ENCODE peak calls at places on chromosomes 13 and 19, in ten cellular contexts. L is HT1080; O is GF-D8; Y is stimulated activated CD4-positive, alpha-beta T cell treated with anti-CD3 and anti-CD28 coated beads, Interleukin-4, amount 100 ng/mL, for 1 hour; U is activated CD4-positive, alpha-beta T cell treated with anti-CD3 and anti-CD28 coated beads for 48 hours; A is BJ; Z is T-helper 17 cell; J is NCI-H1092 treated with DMSO at 0.1 percent for 48 hours; G is dorsolateral prefrontal cortex; H is GM04504. D is an unnamed sample.

GRCh38 chr13:43848250-43848649 is 31.3 kb downstream of the CCDC122 start:
- DNase-seq in G (no peak), U (no peak), Y (no peak), L (peak), Z (no peak), A (peak), J (no peak), O (peak), H (no peak), D (no peak)

GRCh38 chr13:32804673-32805260 is 211.5 kb upstream of the KL start:
- DNase-seq in U (no peak), A (no peak), L (peak), H (no peak), Y (no peak), Z (no peak), J (peak), O (no peak), G (no peak), D (no peak)

GRCh38 chr19:7783991-7784421 is 21.0 kb downstream of the CLEC4M start:
- DNase-seq in U (no peak), H (no peak), Z (no peak), A (no peak), O (peak), J (no peak), Y (no peak), G (no peak), L (peak), D (no peak)

GRCh38 chr13:104171132-104171531 is 1104.9 kb upstream of the SLC10A2 start:
- DNase-seq in G (no peak), Z (no peak), A (no peak), Y (no peak), H (no peak), L (no peak), J (peak), U (no peak), O (no peak), D (no peak)

GRCh38 chr19:4292515-4292914 is 9.7 kb downstream of the TMIGD2 start:
- DNase-seq in Y (no peak), A (no peak), Z (no peak), J (no peak), U (no peak), H (no peak), G (no peak), L (no peak), O (no peak), D (no peak)

GRCh38 chr13:78603240-78603947 is at the start of gene POU4F1:
- DNase-seq in U (peak), J (peak), O (no peak), A (no peak), Z (no peak), Y (peak), G (no peak), L (no peak), H (no peak), D (peak)

GRCh38 chr19:42423462-42424344 is 3.5 kb downstream of the LIPE start:
- DNase-seq in A (peak), U (peak), L (no peak), G (peak), H (peak), O (no peak), Z (peak), Y (peak), J (peak), D (peak)

GRCh38 chr19:5800361-5801270 is 4.3 kb upstream of the NRTN start:
- DNase-seq in O (no peak), H (no peak), L (no peak), J (no peak), Z (no peak), U (no peak), Y (no peak), G (no peak), A (no peak), D (no peak)

GRCh38 chr13:35964764-35965163 is 166.4 kb downstream of the DCLK1 start:
- DNase-seq in Y (no peak), H (peak), Z (no peak), G (no peak), O (no peak), A (no peak), L (no peak), J (peak), U (no peak), D (no peak)

GRCh38 chr19:49116544-49116943 is 2.4 kb downstream of the LIN7B start:
- DNase-seq in Y (no peak), Z (no peak), G (no peak), J (no peak), H (no peak), U (no peak), A (no peak), L (no peak), O (peak), D (peak)

GRCh38 chr19:5186293-5187050 is 154.1 kb downstream of the PTPRS start:
- DNase-seq in U (no peak), G (no peak), L (peak), A (peak), J (no peak), Y (no peak), O (no peak), H (peak), Z (no peak), D (no peak)

GRCh38 chr13:46478641-46479040 is 74.3 kb upstream of the LRCH1 start:
- DNase-seq in A (no peak), J (no peak), H (no peak), G (no peak), L (no peak), Y (no peak), Z (no peak), O (no peak), U (no peak), D (no peak)

GRCh38 chr19:9842834-9843625 is 7.9 kb downstream of the PIN1 start:
- DNase-seq in G (no peak), A (no peak), U (no peak), J (no peak), O (no peak), Z (no peak), Y (no peak), L (no peak), H (no peak), D (no peak)

GRCh38 chr19:3397266-3398022 is 31.1 kb downstream of the NFIC start:
- DNase-seq in O (no peak), L (peak), U (no peak), Z (no peak), Y (no peak), J (no peak), G (no peak), A (no peak), H (no peak), D (peak)

GRCh38 chr13:113591750-113592149 is 7.2 kb downstream of the TFDP1 start:
- DNase-seq in L (no peak), G (no peak), Y (no peak), O (no peak), J (no peak), U (no peak), H (no peak), A (no peak), Z (no peak), D (no peak)

GRCh38 chr13:28597641-28598040 is 61.3 kb upstream of the POMP start:
- DNase-seq in H (no peak), G (no peak), A (no peak), Y (no peak), O (no peak), J (no peak), U (no peak), L (no peak), Z (no peak), D (no peak)

GRCh38 chr19:40701758-40702157 is 11.3 kb upstream of the NUMBL start:
- DNase-seq in A (no peak), Z (no peak), O (no peak), H (no peak), L (no peak), G (no peak), J (no peak), U (no peak), Y (no peak), D (no peak)

GRCh38 chr19:510606-511100 is 3.4 kb downstream of the TPGS1 start:
- DNase-seq in Y (peak), G (peak), A (no peak), H (peak), U (peak), O (peak), J (peak), Z (peak), L (peak), D (peak)

GRCh38 chr19:50061650-50062049 is 35.8 kb downstream of the ZNF473 start:
- DNase-seq in H (no peak), Z (no peak), J (no peak), U (no peak), O (no peak), G (no peak), A (no peak), Y (no peak), L (no peak), D (no peak)

GRCh38 chr13:51330741-51331140 is 8.8 kb upstream of the SERPINE3 start:
- DNase-seq in Y (no peak), J (no peak), L (peak), A (no peak), Z (no peak), G (no peak), H (no peak), U (no peak), O (peak), D (no peak)

GRCh38 chr19:38369584-38369983 is 4.8 kb upstream of the PSMD8 start:
- DNase-seq in A (no peak), Z (no peak), H (no peak), J (no peak), L (no peak), U (no peak), O (no peak), Y (no peak), G (no peak), D (no peak)

GRCh38 chr19:10672529-10673150 is 18.5 kb downstream of the ILF3 start:
- DNase-seq in G (no peak), A (no peak), J (no peak), Y (no peak), O (no peak), L (no peak), H (no peak), Z (no peak), U (no peak), D (no peak)

GRCh38 chr13:59038824-59039223 is 1124.9 kb downstream of the DIAPH3 start:
- DNase-seq in Z (no peak), A (no peak), Y (no peak), H (no peak), G (no peak), U (no peak), J (peak), L (peak), O (no peak), D (no peak)

GRCh38 chr13:37618554-37618953 is 20.0 kb upstream of the POSTN start:
- DNase-seq in Y (no peak), O (no peak), J (no peak), L (no peak), Z (no peak), A (peak), H (peak), U (no peak), G (no peak), D (no peak)

GRCh38 chr19:52941941-52942370 is 18.7 kb upstream of the ZNF888 start:
- DNase-seq in L (no peak), H (no peak), O (no peak), G (no peak), Y (peak), J (no peak), Z (no peak), U (peak), A (no peak), D (peak)

GRCh38 chr19:14089662-14090508 is 666 bp downstream of the SAMD1 start:
- DNase-seq in U (peak), H (no peak), G (no peak), O (no peak), L (peak), J (peak), Y (peak), A (no peak), Z (peak), D (peak)

D was measured in mucosa of descending colon.